ENCODE peak calls at places on chromosomes 13 and 19, in four cellular contexts. H is K562, V is GM12878, G is IMR-90. P is an unnamed sample.

GRCh38 chr13:104357672-104358314 is 1291.6 kb upstream of the SLC10A2 start:
- DNase-seq in H (no peak), V (no peak), G (no peak), P (no peak)

GRCh38 chr13:48631441-48631840 is 22.3 kb upstream of the CYSLTR2 start:
- DNase-seq in H (no peak), V (no peak), G (no peak), P (no peak)

GRCh38 chr13:49625392-49626137 is 2.7 kb upstream of the ARL11 start:
- DNase-seq in H (no peak), V (no peak), G (peak; percentile 6), P (no peak)

GRCh38 chr19:869245-870177 is 10.0 kb downstream of the CFD start:
- DNase-seq in H (no peak), V (no peak), G (peak; percentile 96), P (peak; percentile 88)

GRCh38 chr19:46180701-46181385 is 32.8 kb downstream of the IGFL2 start:
- DNase-seq in H (no peak), V (no peak), G (peak; percentile 22), P (peak; percentile 20)

GRCh38 chr13:80361298-80361697 is 20.4 kb upstream of the SPRY2 start:
- DNase-seq in H (no peak), V (no peak), G (no peak), P (no peak)

GRCh38 chr19:2625434-2625833 is 77.1 kb downstream of the GNG7 start:
- DNase-seq in H (no peak), V (no peak), G (no peak), P (no peak)

GRCh38 chr13:70255406-70255991 is 147.2 kb upstream of the KLHL1 start:
- DNase-seq in H (no peak), V (no peak), G (no peak), P (no peak)

GRCh38 chr13:77502104-77502720 is 33.3 kb upstream of the SCEL start:
- DNase-seq in H (no peak), V (no peak), G (no peak), P (no peak)

GRCh38 chr13:28822801-28823200 is 2.7 kb downstream of the MTUS2 start:
- DNase-seq in H (no peak), V (no peak), G (no peak), P (no peak)

GRCh38 chr19:27722625-27723024 is 1490.3 kb downstream of the UQCRFS1 start:
- DNase-seq in H (no peak), V (no peak), G (no peak), P (no peak)

DNA sequence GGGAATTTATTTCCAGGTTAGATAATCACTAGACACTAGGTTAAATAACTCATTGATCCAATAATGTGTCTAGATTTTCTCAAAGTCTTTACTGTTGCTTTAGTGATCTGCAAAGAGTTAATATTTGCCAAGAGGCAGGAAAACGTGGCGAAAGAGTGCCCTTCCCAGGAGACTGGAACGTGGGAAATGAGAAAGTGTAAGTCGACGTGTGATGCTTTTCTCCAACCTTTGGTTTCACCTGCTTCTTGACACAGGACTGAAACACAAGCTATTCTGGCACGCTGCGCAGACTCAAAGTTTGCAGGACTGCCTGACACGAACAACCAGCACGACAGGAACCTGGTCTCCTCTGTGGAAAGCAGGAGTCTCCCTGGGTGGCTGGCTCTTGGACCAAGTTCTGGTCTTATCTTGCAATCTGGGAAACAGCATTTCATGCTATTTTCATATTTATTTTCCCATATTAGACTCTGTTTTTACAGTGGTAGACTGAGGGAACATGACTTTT is 28.6 kb downstream of the RFXAP start:
- DNase-seq in H (no peak), V (no peak), G (no peak), P (no peak)
- TF ChIP-seq FOS in H (no peak), V (no peak), G (no peak), P (no peak)

GRCh38 chr13:27551563-27551962 is 68.8 kb downstream of the LNX2 start:
- DNase-seq in H (no peak), V (no peak), G (no peak), P (no peak)

DNA sequence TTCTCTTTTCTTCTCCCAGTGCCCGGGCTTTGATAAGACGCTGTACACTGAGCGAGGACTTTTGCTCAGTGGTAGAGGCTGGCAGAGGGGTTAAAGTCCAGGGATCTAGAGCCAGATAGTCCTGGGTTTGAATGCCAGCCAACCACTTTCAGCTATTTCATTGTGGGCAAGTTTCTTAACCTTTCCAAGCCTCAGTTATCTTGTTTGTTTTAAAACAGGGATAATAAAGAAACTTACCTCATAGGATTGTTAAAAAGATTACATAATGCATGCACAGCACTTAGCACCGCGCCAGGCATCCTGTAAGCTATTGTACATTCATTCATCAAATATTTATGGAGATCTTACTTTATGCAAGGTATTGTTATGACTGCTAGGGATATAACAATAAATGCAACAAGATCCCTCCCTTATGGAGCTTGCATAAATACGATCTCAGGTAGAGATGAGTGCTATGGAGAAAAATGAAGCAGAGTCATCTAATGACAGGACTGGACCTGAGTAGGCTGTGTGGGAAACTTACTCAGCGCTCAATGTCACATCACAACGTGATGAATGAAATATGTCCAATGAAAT is 70.8 kb downstream of the LNX2 start:
- DNase-seq in H (no peak), V (no peak), G (no peak), P (no peak)
- H3K36me3 ChIP-seq in H (peaks cover 14% of the 10 kb centered on the region), V (peaks cover 15% of the 10 kb centered on the region), G (peaks cover 7% of the 10 kb centered on the region), P (peaks cover 5% of the 10 kb centered on the region)

DNA sequence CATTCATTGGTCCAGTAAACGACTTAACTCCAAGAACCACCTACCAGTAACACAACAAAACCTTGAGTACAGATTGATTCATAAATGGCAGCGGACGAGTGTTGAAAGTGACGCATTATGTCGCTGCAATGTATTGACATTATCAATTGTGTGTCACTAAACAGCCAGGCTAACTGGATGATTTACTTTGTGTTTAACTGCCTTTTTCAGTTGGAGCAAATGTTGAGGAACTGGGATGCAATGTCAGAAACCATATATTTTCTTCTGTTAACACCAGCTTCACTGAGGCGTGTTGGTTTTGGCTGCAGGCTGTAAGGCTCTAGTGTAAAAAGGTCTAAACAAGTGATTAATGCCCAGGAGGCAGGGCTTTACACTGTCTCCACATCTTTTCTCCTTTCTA is 80.2 kb downstream of the GGACT start:
- DNase-seq in H (no peak), V (no peak), G (no peak), P (no peak)
- TF ChIP-seq FOS in H (no peak), V (no peak), G (no peak), P (no peak)

GRCh38 chr19:49006905-49007304 is 10.0 kb downstream of the LHB start:
- DNase-seq in H (no peak), V (no peak), G (no peak), P (no peak)

GRCh38 chr19:49004133-49004532 is 10.4 kb downstream of the RUVBL2 start:
- DNase-seq in H (no peak), V (no peak), G (no peak), P (no peak)

GRCh38 chr19:49010453-49010852 is 6.4 kb downstream of the LHB start:
- DNase-seq in H (no peak), V (no peak), G (no peak), P (no peak)

GRCh38 chr19:49009828-49010227 is 7.1 kb downstream of the LHB start:
- DNase-seq in H (no peak), V (no peak), G (no peak), P (no peak)

DNA sequence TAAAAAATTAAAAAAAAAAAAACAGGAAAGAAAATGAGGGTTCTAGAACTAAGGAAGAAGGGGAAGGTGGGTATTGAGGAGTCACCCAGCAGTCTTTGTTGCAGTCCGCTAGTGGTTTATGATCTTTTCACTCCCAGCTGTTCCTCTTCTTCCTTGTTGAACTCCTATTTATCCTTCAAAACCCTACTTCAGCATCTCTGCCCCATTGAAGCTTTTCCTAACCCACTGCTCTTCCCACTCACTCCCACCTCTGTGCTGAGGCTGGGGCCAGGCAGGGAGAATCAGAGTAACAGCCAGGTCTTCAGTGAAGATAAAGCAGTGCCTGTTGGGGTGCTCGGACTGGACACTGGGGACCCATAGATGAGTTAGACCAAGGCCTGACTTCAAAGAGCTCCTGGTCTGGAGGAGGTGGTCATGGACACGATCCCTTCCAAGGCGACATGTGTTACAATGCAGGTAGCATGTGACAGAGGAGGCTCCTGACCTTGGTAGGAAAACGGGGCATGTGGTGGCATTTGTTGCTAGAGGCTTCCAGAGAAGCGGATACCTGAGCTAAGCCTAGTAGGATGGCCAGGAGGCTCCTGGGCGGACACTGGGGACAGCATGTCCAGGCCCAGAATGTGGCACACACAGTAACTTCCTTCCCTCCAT is 11.4 kb downstream of the RUVBL2 start:
- DNase-seq in H (no peak), V (no peak), G (no peak), P (no peak)
- H3K36me3 ChIP-seq in H (peaks cover 77% of the 10 kb centered on the region), V (peaks cover 20% of the 10 kb centered on the region), G (peaks cover 44% of the 10 kb centered on the region), P (peaks cover 28% of the 10 kb centered on the region)

DNA sequence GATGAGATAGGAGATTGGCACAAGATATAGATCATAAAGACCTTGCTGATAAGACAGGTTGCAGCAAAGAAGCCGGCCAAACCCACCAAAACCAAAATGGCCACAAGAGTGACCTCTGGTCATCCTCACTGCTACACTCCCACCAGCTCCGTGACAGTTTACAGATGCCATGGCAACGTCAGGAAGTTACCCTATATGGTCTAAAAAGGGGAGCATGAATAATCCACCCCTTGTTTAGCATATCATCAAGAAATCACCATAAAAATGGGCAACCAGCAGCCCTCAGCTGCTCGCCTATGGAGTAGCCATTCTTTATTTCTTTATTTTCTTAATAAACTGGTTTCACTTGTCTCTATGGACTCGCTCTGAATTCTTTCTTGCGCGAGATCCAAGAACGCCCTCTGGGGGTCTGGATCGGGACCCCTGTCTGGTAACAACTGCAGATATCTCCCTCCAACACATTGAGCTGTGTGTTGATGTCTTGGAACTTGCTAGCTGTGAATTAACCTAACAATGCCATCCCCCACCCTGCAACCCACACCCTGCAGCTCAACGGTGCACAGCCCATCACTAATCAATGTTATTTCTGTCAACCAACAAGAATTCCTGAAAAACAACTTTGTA is 27.1 kb upstream of the GRTP1 start:
- DNase-seq in H (no peak), V (no peak), G (no peak), P (no peak)
- TF ChIP-seq FOS in H (no peak), V (no peak), G (no peak), P (no peak)

GRCh38 chr19:11780431-11781020 is 13.7 kb downstream of the ZNF441 start:
- DNase-seq in H (no peak), V (no peak), G (no peak), P (no peak)
- H3K36me3 ChIP-seq in H (peaks cover 53% of the 10 kb centered on the region), V (peaks cover 11% of the 10 kb centered on the region), G (peaks cover 41% of the 10 kb centered on the region), P (peaks cover 10% of the 10 kb centered on the region)

GRCh38 chr13:97001641-97002040 is 7.4 kb upstream of the OXGR1 start:
- DNase-seq in H (no peak), V (no peak), G (no peak), P (no peak)
- TF ChIP-seq FOS in H (no peak), V (no peak), G (no peak), P (no peak)

GRCh38 chr19:7450243-7451223 is 38.3 kb downstream of the PEX11G start:
- DNase-seq in H (no peak), V (peak; percentile 49), G (peak; percentile 63), P (peak; percentile 67)
- H3K36me3 ChIP-seq in H (peaks cover 27% of the 10 kb centered on the region), V (peaks cover 43% of the 10 kb centered on the region), G (peaks cover 53% of the 10 kb centered on the region), P (peaks cover 24% of the 10 kb centered on the region)

P was measured in endothelial cell of umbilical vein.